ENCODE peak calls at places on chromosomes 6 and 20, in nine cellular contexts. R is fibroblast of mammary gland; O is endothelial cell; A is ovary; D is GM10248; Z is NB4; T is activated CD8-positive, alpha-beta T cell treated with anti-CD3 and anti-CD28 coated beads for 36 hours; V is uterus; M is cardiac fibroblast. J is an unnamed sample.
A peak's percentile ranks its signal among the peaks of the same experiment; 100 is the strongest.

GRCh38 chr20:24910461-24910860 is 38.6 kb upstream of the CST7 start:
- DNase-seq in R (no peak), O (no peak), A (no peak), D (peak; percentile 9), Z (no peak), T (no peak), V (no peak), M (no peak), J (peak; percentile 80)

GRCh38 chr20:13220194-13220856 is 749 bp upstream of the ISM1 start:
- DNase-seq in R (peak; percentile 32), O (peak; percentile 67), A (peak; percentile 16), D (peak; percentile 23), Z (no peak), T (peak; percentile 40), V (peak; percentile 44), M (peak; percentile 21), J (no peak)

GRCh38 chr6:130148181-130148580 is 74.6 kb downstream of the SAMD3 start:
- DNase-seq in R (peak; percentile 5), O (no peak), A (no peak), D (peak; percentile 26), Z (peak; percentile 26), T (peak; percentile 32), V (no peak), M (no peak), J (no peak)

GRCh38 chr6:30006170-30007131 is 54.6 kb upstream of the POLR1H start:
- DNase-seq in R (no peak), O (peak; percentile 9), A (peak; percentile 52), D (peak; percentile 25), Z (no peak), T (peak; percentile 20), V (peak; percentile 61), M (no peak), J (no peak)

GRCh38 chr20:32753731-32754130 is 8.5 kb upstream of the DNMT3B start:
- DNase-seq in R (peak; percentile 53), O (no peak), A (no peak), D (no peak), Z (no peak), T (no peak), V (no peak), M (no peak), J (no peak)

GRCh38 chr6:144285548-144285797 is 338 bp downstream of the UTRN start:
- DNase-seq in R (no peak), O (no peak), A (no peak), D (no peak), Z (no peak), T (peak; percentile 37), V (peak; percentile 47), M (no peak), J (no peak)

GRCh38 chr6:117533775-117534174 is 51.3 kb downstream of the DCBLD1 start:
- DNase-seq in R (no peak), O (no peak), A (no peak), D (no peak), Z (no peak), T (no peak), V (no peak), M (no peak), J (no peak)

GRCh38 chr6:166512567-166512966 is 73.9 kb downstream of the RAMACL start:
- DNase-seq in R (no peak), O (no peak), A (no peak), D (peak; percentile 56), Z (peak; percentile 23), T (peak; percentile 79), V (no peak), M (no peak), J (no peak)

GRCh38 chr6:159700970-159701369 is 7.9 kb upstream of the SOD2 start:
- DNase-seq in R (peak; percentile 59), O (no peak), A (no peak), D (no peak), Z (peak; percentile 67), T (no peak), V (no peak), M (no peak), J (no peak)

GRCh38 chr20:53575481-53576194 is 18.0 kb downstream of the ZNF217 start:
- DNase-seq in R (no peak), O (no peak), A (no peak), D (no peak), Z (no peak), T (no peak), V (no peak), M (no peak), J (peak; percentile 66)

GRCh38 chr6:26556263-26557070 is 18.3 kb downstream of the HMGN4 start:
- DNase-seq in R (peak; percentile 96), O (peak; percentile 50), A (peak; percentile 75), D (no peak), Z (peak; percentile 90), T (peak; percentile 73), V (peak; percentile 71), M (peak; percentile 89), J (no peak)

GRCh38 chr20:839626-840025 is 6.1 kb downstream of the FAM110A start:
- DNase-seq in R (no peak), O (no peak), A (no peak), D (no peak), Z (no peak), T (no peak), V (no peak), M (no peak), J (no peak)

GRCh38 chr20:4021905-4022304 is 6.5 kb upstream of the RNF24 start:
- DNase-seq in R (peak; percentile 91), O (no peak), A (no peak), D (no peak), Z (no peak), T (no peak), V (no peak), M (peak; percentile 45), J (no peak)

GRCh38 chr20:32356935-32357868 is 929 bp upstream of the ASXL1 start:
- DNase-seq in R (peak; percentile 63), O (no peak), A (no peak), D (no peak), Z (peak; percentile 65), T (no peak), V (peak; percentile 38), M (peak; percentile 56), J (no peak)

GRCh38 chr6:25166955-25167753 is 112.0 kb upstream of the CARMIL1 start:
- DNase-seq in R (no peak), O (no peak), A (no peak), D (no peak), Z (no peak), T (no peak), V (no peak), M (no peak), J (no peak)

GRCh38 chr6:14371530-14371929 is 254.0 kb downstream of the CD83 start:
- DNase-seq in R (no peak), O (no peak), A (no peak), D (peak; percentile 19), Z (peak; percentile 47), T (no peak), V (no peak), M (no peak), J (no peak)

GRCh38 chr6:29547573-29547972 is 12.0 kb downstream of the UBD start:
- DNase-seq in R (no peak), O (no peak), A (no peak), D (no peak), Z (no peak), T (peak; percentile 16), V (no peak), M (no peak), J (no peak)

GRCh38 chr6:15073883-15074465 is 171.9 kb upstream of the JARID2 start:
- DNase-seq in R (no peak), O (no peak), A (no peak), D (no peak), Z (no peak), T (no peak), V (no peak), M (no peak), J (no peak)

GRCh38 chr6:138680085-138680484 is 93.5 kb upstream of the CCDC28A start:
- DNase-seq in R (no peak), O (no peak), A (no peak), D (no peak), Z (no peak), T (no peak), V (no peak), M (no peak), J (no peak)

GRCh38 chr6:63759605-63760004 is 124.0 kb downstream of the PHF3 start:
- DNase-seq in R (peak; percentile 11), O (no peak), A (no peak), D (no peak), Z (no peak), T (no peak), V (no peak), M (peak; percentile 6), J (no peak)

DNA sequence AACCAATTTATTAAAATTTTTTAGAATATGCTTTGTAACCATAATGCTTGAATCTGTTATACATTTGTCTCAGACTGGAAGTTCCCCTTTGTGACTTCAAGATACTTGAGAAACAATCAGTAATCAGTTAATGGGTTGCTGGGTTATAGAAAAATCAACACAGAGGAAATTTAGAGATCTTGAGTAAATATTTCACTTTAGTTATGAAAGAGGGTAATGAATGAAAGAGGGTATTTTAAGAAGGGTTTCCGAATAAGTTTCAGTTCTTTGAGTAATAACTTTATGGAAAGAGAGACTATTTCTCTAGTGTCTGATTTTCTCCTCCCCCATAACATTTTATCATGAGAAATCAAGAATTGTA is 21.4 kb downstream of the ZFAND3 start:
- DNase-seq in R (no peak), O (no peak), A (no peak), D (peak; percentile 36), Z (no peak), T (no peak), V (no peak), M (no peak), J (no peak)
- TF ChIP-seq CTCF in R (no peak), O (no peak), A (no peak), D (no peak), Z (no peak), T (no peak), V (no peak), M (no peak), J (no peak)

GRCh38 chr6:7157752-7158616 is 50.2 kb downstream of the RREB1 start:
- DNase-seq in R (no peak), O (no peak), A (no peak), D (no peak), Z (peak; percentile 62), T (no peak), V (no peak), M (no peak), J (peak; percentile 48)
- TF ChIP-seq CTCF in R (no peak), O (no peak), A (no peak), D (no peak), Z (peak; percentile 29), T (no peak), V (no peak), M (no peak), J (no peak)

GRCh38 chr6:6915219-6915618 is 192.5 kb upstream of the RREB1 start:
- DNase-seq in R (peak; percentile 24), O (no peak), A (no peak), D (no peak), Z (peak; percentile 71), T (no peak), V (no peak), M (peak; percentile 22), J (no peak)
- TF ChIP-seq CTCF in R (no peak), O (no peak), A (no peak), D (no peak), Z (no peak), T (no peak), V (no peak), M (no peak), J (no peak)

DNA sequence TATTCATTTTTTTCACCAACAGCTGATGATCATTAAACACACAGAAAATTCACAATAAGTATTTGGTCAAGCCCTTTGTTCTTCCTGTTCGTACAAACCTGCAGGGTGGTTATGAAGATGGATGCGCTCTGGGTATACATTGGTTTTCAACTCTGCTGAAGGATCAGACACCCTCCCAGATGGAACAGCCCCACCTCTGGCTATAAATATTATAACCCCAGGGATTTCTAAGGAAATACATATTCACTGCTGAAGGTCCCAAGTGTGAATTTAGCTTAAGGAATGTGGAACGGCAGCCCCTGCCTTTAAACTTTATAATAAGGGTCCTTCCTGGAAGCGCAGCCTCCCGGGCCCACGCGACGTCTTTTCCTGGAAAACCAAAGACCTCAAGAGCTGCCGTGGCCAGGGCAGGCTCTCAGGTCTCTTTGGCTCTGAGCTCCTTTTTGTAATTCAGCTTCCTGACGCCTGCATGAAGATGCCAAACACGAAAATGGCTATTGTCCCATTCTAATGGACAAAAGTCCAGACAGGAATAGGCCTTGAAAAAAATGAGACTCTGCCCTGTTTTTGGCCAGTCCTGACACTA is 172.4 kb upstream of the SSTR4 start:
- DNase-seq in R (no peak), O (no peak), A (no peak), D (no peak), Z (no peak), T (no peak), V (no peak), M (no peak), J (no peak)
- TF ChIP-seq CTCF in R (no peak), O (no peak), A (no peak), D (no peak), Z (no peak), T (no peak), V (no peak), M (peak; percentile 14), J (peak; percentile 11)